ENCODE peak calls at places on chromosome 20, in four cellular contexts. L, Z, G and U are unnamed samples.

GRCh38 chr20:35709269-35709668 is 10.1 kb downstream of the ROMO1 start:
- DNase-seq in L (no peak), Z (no peak), G (no peak), U (no peak)

GRCh38 chr20:45630366-45630765 is 718 bp downstream of the WFDC9 start:
- DNase-seq in L (no peak), Z (no peak), G (no peak), U (no peak)

GRCh38 chr20:35465976-35466375 is 10.6 kb downstream of the CEP250 start:
- DNase-seq in L (no peak), Z (no peak), G (peak; percentile 59), U (no peak)

GRCh38 chr20:40868568-40869223 is 159.9 kb upstream of the TOP1 start:
- DNase-seq in L (peak; percentile 82), Z (peak; percentile 70), G (peak; percentile 23), U (no peak)

GRCh38 chr20:48196486-48196885 is 411.2 kb upstream of the SULF2 start:
- DNase-seq in L (no peak), Z (no peak), G (no peak), U (no peak)

GRCh38 chr20:64101731-64102621 is 5.4 kb downstream of the NPBWR2 start:
- DNase-seq in L (no peak), Z (peak; percentile 56), G (peak; percentile 34), U (no peak)

GRCh38 chr20:34927736-34928135 is 27.9 kb downstream of the GSS start:
- DNase-seq in L (no peak), Z (no peak), G (no peak), U (no peak)

GRCh38 chr20:44733341-44734069 is 12.2 kb upstream of the KCNK15 start:
- DNase-seq in L (peak; percentile 55), Z (peak; percentile 77), G (peak; percentile 66), U (no peak)

GRCh38 chr20:17557675-17558006 is 12.2 kb upstream of the DSTN start:
- DNase-seq in L (peak; percentile 89), Z (no peak), G (no peak), U (peak; percentile 81)

GRCh38 chr20:45469336-45470261 is at the start of gene WFDC2:
- DNase-seq in L (no peak), Z (no peak), G (peak; percentile 30), U (no peak)

GRCh38 chr20:45014671-45015415 is 48.5 kb downstream of the STK4 start:
- DNase-seq in L (peak; percentile 59), Z (no peak), G (no peak), U (no peak)

GRCh38 chr20:18019068-18019467 is 38.6 kb downstream of the OVOL2 start:
- DNase-seq in L (peak; percentile 4), Z (no peak), G (no peak), U (no peak)

GRCh38 chr20:1867495-1868260 is 27.5 kb upstream of the SIRPA start:
- DNase-seq in L (no peak), Z (no peak), G (no peak), U (no peak)

GRCh38 chr20:63898882-63899558 is 4.1 kb downstream of the DNAJC5 start:
- DNase-seq in L (no peak), Z (peak; percentile 62), G (no peak), U (no peak)

GRCh38 chr20:50980851-50981713 is 22.5 kb downstream of the MOCS3 start:
- DNase-seq in L (peak; percentile 68), Z (peak; percentile 69), G (peak; percentile 38), U (no peak)

GRCh38 chr20:2612073-2612472 is 40.4 kb upstream of the NOP56 start:
- DNase-seq in L (no peak), Z (no peak), G (no peak), U (no peak)

GRCh38 chr20:24149175-24149574 is 160.6 kb upstream of the GGTLC1 start:
- DNase-seq in L (no peak), Z (no peak), G (no peak), U (no peak)

GRCh38 chr20:35739294-35740163 is 2.5 kb downstream of the RBM39 start:
- DNase-seq in L (no peak), Z (no peak), G (no peak), U (no peak)

GRCh38 chr20:21083825-21084325 is 22.3 kb downstream of the LINC00237 start:
- DNase-seq in L (no peak), Z (no peak), G (no peak), U (no peak)

GRCh38 chr20:7924692-7925091 is 15.6 kb downstream of the HAO1 start:
- DNase-seq in L (peak; percentile 92), Z (no peak), G (no peak), U (peak; percentile 46)

GRCh38 chr20:61300741-61301140 is 48.7 kb downstream of the CDH4 start:
- DNase-seq in L (no peak), Z (no peak), G (no peak), U (no peak)

GRCh38 chr20:54668271-54669053 is 193.1 kb downstream of the DOK5 start:
- DNase-seq in L (no peak), Z (no peak), G (no peak), U (no peak)

GRCh38 chr20:47464380-47465101 is 37.1 kb upstream of the NCOA3 start:
- DNase-seq in L (peak; percentile 99), Z (peak; percentile 57), G (peak; percentile 60), U (peak; percentile 91)

GRCh38 chr20:3890999-3891929 is 2.1 kb downstream of the PANK2 start:
- DNase-seq in L (no peak), Z (no peak), G (no peak), U (no peak)

GRCh38 chr20:43963872-43964791 is 49.5 kb downstream of the TOX2 start:
- DNase-seq in L (peak; percentile 33), Z (peak; percentile 79), G (peak; percentile 44), U (no peak)

GRCh38 chr20:2387180-2387577 is 6.5 kb downstream of the TGM6 start:
- DNase-seq in L (peak; percentile 64), Z (no peak), G (no peak), U (no peak)

GRCh38 chr20:64241061-64241460 is 14.5 kb upstream of the PCMTD2 start:
- DNase-seq in L (no peak), Z (no peak), G (no peak), U (no peak)

GRCh38 chr20:54199721-54200176 is 8.1 kb upstream of the PFDN4 start:
- DNase-seq in L (peak; percentile 77), Z (peak; percentile 77), G (peak; percentile 67), U (no peak)

GRCh38 chr20:60424267-60424904 is 466.2 kb downstream of the CDH26 start:
- DNase-seq in L (no peak), Z (no peak), G (no peak), U (no peak)

GRCh38 chr20:49583669-49584417 is 15.9 kb upstream of the PTGIS start:
- DNase-seq in L (peak; percentile 93), Z (peak; percentile 88), G (peak; percentile 81), U (no peak)
- H3K27ac ChIP-seq in L (peak overlapping the region; percentile 76), Z (peak overlapping the region; percentile 77), G (peak overlapping the region; percentile 23), U (no peak overlapping the region)

GRCh38 chr20:56285496-56285895 is 37.0 kb downstream of the MC3R start:
- DNase-seq in L (no peak), Z (no peak), G (no peak), U (peak; percentile 8)
- H3K27ac ChIP-seq in L (no peak overlapping the region), Z (no peak overlapping the region), G (no peak overlapping the region), U (no peak overlapping the region)

DNA sequence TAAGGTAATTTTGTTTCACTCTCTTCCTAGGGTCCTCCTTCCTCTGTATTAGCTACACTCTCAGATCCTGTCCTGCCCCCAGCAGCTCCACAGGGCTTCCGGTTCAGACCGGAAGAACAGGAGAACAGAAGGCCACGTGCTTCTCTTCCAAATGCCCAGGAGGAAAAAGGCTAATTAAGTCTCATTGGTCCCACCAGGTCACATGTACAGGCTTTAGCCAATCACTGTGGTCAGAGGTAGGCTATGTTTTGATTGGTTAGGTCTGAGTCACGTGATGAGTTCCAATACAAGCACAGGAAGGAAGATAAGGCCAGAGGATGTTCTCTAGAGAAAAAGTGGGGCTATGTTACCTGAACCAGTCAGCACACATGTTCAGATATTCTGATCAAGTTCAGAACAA is 170.1 kb downstream of the TSHZ2 start:
- DNase-seq in L (no peak), Z (no peak), G (no peak), U (no peak)
- H3K27ac ChIP-seq in L (no peak overlapping the region), Z (no peak overlapping the region), G (no peak overlapping the region), U (no peak overlapping the region)

GRCh38 chr20:57501461-57502330 is 23.2 kb downstream of the CTCFL start:
- DNase-seq in L (peak; percentile 8), Z (no peak), G (no peak), U (no peak)
- H3K27ac ChIP-seq in L (no peak overlapping the region), Z (no peak overlapping the region), G (no peak overlapping the region), U (no peak overlapping the region)

GRCh38 chr20:33919653-33920052 is 74.1 kb upstream of the RALY start:
- DNase-seq in L (no peak), Z (no peak), G (no peak), U (no peak)
- H3K27ac ChIP-seq in L (no peak overlapping the region), Z (no peak overlapping the region), G (no peak overlapping the region), U (no peak overlapping the region)

GRCh38 chr20:59405226-59405815 is 104.9 kb downstream of the EDN3 start:
- DNase-seq in L (no peak), Z (no peak), G (no peak), U (no peak)
- H3K27ac ChIP-seq in L (no peak overlapping the region), Z (no peak overlapping the region), G (no peak overlapping the region), U (no peak overlapping the region)

DNA sequence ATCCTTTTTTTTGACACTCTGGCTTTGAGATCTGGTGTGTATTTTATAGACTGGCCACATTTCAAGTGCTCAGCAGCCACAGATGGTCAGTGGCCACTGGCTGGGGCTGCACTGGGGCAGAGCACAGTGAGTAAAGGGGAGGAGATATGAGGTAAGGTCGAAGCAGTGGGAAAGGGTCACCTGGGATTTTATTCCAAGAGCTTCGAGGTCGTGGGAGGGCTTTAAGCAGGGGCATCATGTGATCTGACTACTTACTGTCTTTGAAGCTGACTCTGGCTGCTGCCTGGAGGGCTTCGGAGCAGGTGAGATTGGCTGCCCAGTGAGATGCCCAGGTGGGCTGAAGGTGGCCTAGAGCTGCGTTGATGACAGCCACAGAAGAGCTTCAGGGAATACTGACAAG is 6.7 kb downstream of the C20orf203 start:
- DNase-seq in L (no peak), Z (no peak), G (no peak), U (no peak)
- H3K27ac ChIP-seq in L (no peak overlapping the region), Z (no peak overlapping the region), G (no peak overlapping the region), U (no peak overlapping the region)

GRCh38 chr20:62649140-62649539 is 6.8 kb downstream of the SLCO4A1 start:
- DNase-seq in L (no peak), Z (no peak), G (no peak), U (no peak)

GRCh38 chr20:62652051-62652893 is 10.0 kb downstream of the SLCO4A1 start:
- DNase-seq in L (peak; percentile 90), Z (peak; percentile 96), G (peak; percentile 94), U (peak; percentile 87)

GRCh38 chr20:62651285-62652021 is 9.2 kb downstream of the SLCO4A1 start:
- DNase-seq in L (peak; percentile 55), Z (peak; percentile 76), G (peak; percentile 61), U (no peak)

GRCh38 chr20:62652894-62653305 is 10.6 kb downstream of the SLCO4A1 start:
- DNase-seq in L (no peak), Z (no peak), G (no peak), U (no peak)

DNA sequence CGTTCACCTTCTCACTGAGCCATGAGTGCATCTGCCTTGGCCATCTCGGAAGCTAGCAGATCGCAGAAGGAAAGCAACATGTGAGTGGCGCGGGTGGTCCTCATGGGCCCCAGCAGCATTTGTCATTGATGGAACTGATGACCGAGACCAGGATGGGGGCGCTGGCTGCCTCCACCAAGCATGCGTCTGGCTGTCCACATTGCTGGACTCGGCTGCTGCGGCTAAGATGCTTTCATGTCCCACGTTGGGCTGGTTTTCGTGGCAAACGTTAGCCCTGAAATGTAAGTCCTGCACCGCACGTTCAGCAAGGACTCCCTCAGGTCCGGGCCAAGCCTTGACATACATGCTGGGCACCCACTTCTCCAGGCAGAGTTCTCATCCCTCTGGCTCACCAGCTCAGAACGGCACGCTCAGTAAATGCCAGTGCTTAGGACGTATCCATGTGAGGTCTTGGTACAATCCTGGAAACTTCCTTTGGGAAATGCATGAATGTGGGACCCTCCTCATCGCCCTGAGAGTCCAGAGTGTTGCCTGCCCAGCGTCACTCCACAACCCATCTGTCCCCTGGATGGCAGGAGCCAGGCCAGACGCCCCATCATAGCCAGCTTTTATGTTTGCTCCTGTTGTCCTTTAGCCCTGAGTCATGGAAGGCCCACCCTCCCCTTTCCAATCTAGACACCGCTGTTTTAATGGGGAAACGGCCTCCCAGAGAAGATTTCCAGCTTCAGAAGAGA is 8.4 kb downstream of the SLCO4A1 start:
- DNase-seq in L (no peak), Z (no peak), G (no peak), U (no peak)
- H3K27ac ChIP-seq in L (no peak overlapping the region), Z (no peak overlapping the region), G (peak overlapping the region; percentile 87), U (no peak overlapping the region)